ENCODE peak calls at places on chromosomes 16 and 17, in five cellular contexts. One of them, this sample, is unnamed.

GRCh38 chr16:72400257-72401078 is 228.5 kb upstream of the PMFBP1 start:
- DNase-seq in LoVo: peak
- DNase-seq in left colon: no peak
- DNase-seq in NCI-H2029: peak
- DNase-seq in spleen: no peak
- DNase-seq in this sample: no peak

GRCh38 chr17:57434361-57434760 is 178.0 kb downstream of the MSI2 start:
- DNase-seq in left colon: no peak
- DNase-seq in LoVo: no peak
- DNase-seq in spleen: no peak
- DNase-seq in NCI-H2029: no peak
- DNase-seq in this sample: no peak

GRCh38 chr17:79619636-79620206 is 8.9 kb upstream of the RBFOX3 start:
- DNase-seq in spleen: peak
- DNase-seq in NCI-H2029: no peak
- DNase-seq in LoVo: no peak
- DNase-seq in left colon: peak
- DNase-seq in this sample: no peak

GRCh38 chr17:77724876-77725615 is 233.5 kb upstream of the TNRC6C start:
- DNase-seq in LoVo: no peak
- DNase-seq in spleen: no peak
- DNase-seq in left colon: peak
- DNase-seq in NCI-H2029: peak
- DNase-seq in this sample: peak

GRCh38 chr16:4667203-4667983 is 26.0 kb upstream of the NUDT16L1 start:
- DNase-seq in NCI-H2029: no peak
- DNase-seq in spleen: no peak
- DNase-seq in left colon: no peak
- DNase-seq in LoVo: no peak
- DNase-seq in this sample: peak

GRCh38 chr17:8477653-8478441 is 42.2 kb downstream of the NDEL1 start:
- DNase-seq in NCI-H2029: no peak
- DNase-seq in LoVo: no peak
- DNase-seq in left colon: no peak
- DNase-seq in spleen: no peak
- DNase-seq in this sample: no peak

GRCh38 chr16:69017036-69017783 is 88.2 kb upstream of the HAS3 start:
- DNase-seq in LoVo: no peak
- DNase-seq in left colon: no peak
- DNase-seq in NCI-H2029: no peak
- DNase-seq in spleen: no peak
- DNase-seq in this sample: no peak

GRCh38 chr17:51768706-51769105 is 389.8 kb downstream of the CA10 start:
- DNase-seq in NCI-H2029: no peak
- DNase-seq in spleen: no peak
- DNase-seq in LoVo: no peak
- DNase-seq in left colon: no peak
- DNase-seq in this sample: no peak

GRCh38 chr17:35299108-35299507 is 56.2 kb downstream of the SLFN5 start:
- DNase-seq in spleen: no peak
- DNase-seq in NCI-H2029: peak
- DNase-seq in LoVo: no peak
- DNase-seq in left colon: no peak
- DNase-seq in this sample: peak

GRCh38 chr17:78330570-78331224 is 29.2 kb downstream of the SOCS3 start:
- DNase-seq in spleen: no peak
- DNase-seq in NCI-H2029: no peak
- DNase-seq in LoVo: no peak
- DNase-seq in left colon: no peak
- DNase-seq in this sample: no peak

GRCh38 chr17:74543891-74544760 is 1.8 kb downstream of the CD300C start:
- DNase-seq in spleen: no peak
- DNase-seq in LoVo: no peak
- DNase-seq in NCI-H2029: no peak
- DNase-seq in left colon: no peak
- DNase-seq in this sample: no peak

GRCh38 chr17:73541561-73541981 is 102.7 kb downstream of the SDK2 start:
- DNase-seq in spleen: no peak
- DNase-seq in NCI-H2029: no peak
- DNase-seq in left colon: no peak
- DNase-seq in LoVo: no peak
- DNase-seq in this sample: no peak

GRCh38 chr17:60579551-60579950 is 20.4 kb upstream of the PPM1D start:
- DNase-seq in LoVo: no peak
- DNase-seq in spleen: no peak
- DNase-seq in NCI-H2029: no peak
- DNase-seq in left colon: no peak
- DNase-seq in this sample: no peak

GRCh38 chr17:74390680-74391653 is 23.7 kb downstream of the GPR142 start:
- DNase-seq in NCI-H2029: no peak
- DNase-seq in LoVo: no peak
- DNase-seq in spleen: no peak
- DNase-seq in left colon: no peak
- DNase-seq in this sample: no peak

GRCh38 chr17:35790826-35791225 is 4.6 kb downstream of the MMP28 start:
- DNase-seq in left colon: peak
- DNase-seq in NCI-H2029: no peak
- DNase-seq in LoVo: no peak
- DNase-seq in spleen: no peak
- DNase-seq in this sample: no peak

GRCh38 chr16:24685539-24686432 is 43.7 kb upstream of the TNRC6A start:
- DNase-seq in LoVo: no peak
- DNase-seq in left colon: peak
- DNase-seq in spleen: no peak
- DNase-seq in NCI-H2029: peak
- DNase-seq in this sample: no peak

GRCh38 chr16:30609002-30609927 is 924 bp downstream of the ZNF689 start:
- DNase-seq in LoVo: no peak
- DNase-seq in NCI-H2029: peak
- DNase-seq in spleen: peak
- DNase-seq in left colon: peak
- DNase-seq in this sample: peak

GRCh38 chr16:19840524-19841110 is 44.0 kb downstream of the GPRC5B start:
- DNase-seq in LoVo: no peak
- DNase-seq in NCI-H2029: peak
- DNase-seq in left colon: no peak
- DNase-seq in spleen: no peak
- DNase-seq in this sample: peak

GRCh38 chr16:28193530-28194423 is 18.0 kb downstream of the XPO6 start:
- DNase-seq in NCI-H2029: no peak
- DNase-seq in LoVo: no peak
- DNase-seq in left colon: no peak
- DNase-seq in spleen: no peak
- DNase-seq in this sample: no peak

GRCh38 chr16:89322381-89323119 is 105.0 kb downstream of the ZNF778 start:
- DNase-seq in LoVo: no peak
- DNase-seq in NCI-H2029: peak
- DNase-seq in left colon: no peak
- DNase-seq in spleen: peak
- DNase-seq in this sample: peak

GRCh38 chr17:80984749-80985148 is 6.9 kb upstream of the CHMP6 start:
- DNase-seq in spleen: no peak
- DNase-seq in NCI-H2029: no peak
- DNase-seq in LoVo: no peak
- DNase-seq in left colon: no peak
- DNase-seq in this sample: no peak

GRCh38 chr16:709651-710499 is 4.3 kb upstream of the FBXL16 start:
- DNase-seq in NCI-H2029: peak
- DNase-seq in spleen: no peak
- DNase-seq in LoVo: no peak
- DNase-seq in left colon: no peak
- DNase-seq in this sample: peak

GRCh38 chr17:20206591-20206990 is 197.4 kb downstream of the SPECC1 start:
- DNase-seq in NCI-H2029: no peak
- DNase-seq in spleen: no peak
- DNase-seq in left colon: no peak
- DNase-seq in LoVo: no peak
- DNase-seq in this sample: no peak